ENCODE peak calls at places on chromosomes 12 and 14, in seven cellular contexts. X, J, Y, O, Q, B and P are unnamed samples.

GRCh38 chr14:59511916-59512530 is 27.7 kb downstream of the JKAMP start:
- DNase-seq in X (peak), J (peak), Y (peak), O (no peak), Q (peak), B (no peak), P (peak)

GRCh38 chr14:72708708-72709475 is 185.0 kb downstream of the DPF3 start:
- DNase-seq in X (no peak), J (no peak), Y (no peak), O (peak), Q (no peak), B (no peak), P (peak)

GRCh38 chr14:100535287-100536131 is 51.7 kb downstream of the BEGAIN start:
- DNase-seq in X (peak), J (no peak), Y (no peak), O (no peak), Q (peak), B (no peak), P (peak)

GRCh38 chr14:31556191-31556590 is 5.0 kb upstream of the NUBPL start:
- DNase-seq in X (no peak), J (no peak), Y (no peak), O (no peak), Q (no peak), B (no peak), P (no peak)

GRCh38 chr12:73902270-73902669 is 635.4 kb upstream of the ATXN7L3B start:
- DNase-seq in X (no peak), J (no peak), Y (peak), O (no peak), Q (no peak), B (no peak), P (no peak)

GRCh38 chr14:37464192-37464858 is 130.7 kb downstream of the FOXA1 start:
- DNase-seq in X (no peak), J (no peak), Y (no peak), O (no peak), Q (no peak), B (no peak), P (no peak)

GRCh38 chr12:66014818-66015217 is 115.7 kb downstream of the LLPH start:
- DNase-seq in X (no peak), J (no peak), Y (no peak), O (no peak), Q (no peak), B (no peak), P (no peak)

GRCh38 chr14:103259801-103260628 is 74.0 kb upstream of the EIF5 start:
- DNase-seq in X (peak), J (no peak), Y (peak), O (no peak), Q (no peak), B (peak), P (no peak)

GRCh38 chr12:4089147-4089606 is 184.4 kb upstream of the CCND2 start:
- DNase-seq in X (no peak), J (no peak), Y (no peak), O (no peak), Q (no peak), B (no peak), P (no peak)

GRCh38 chr12:91920276-91920675 is 225.4 kb downstream of the BTG1 start:
- DNase-seq in X (peak), J (no peak), Y (no peak), O (no peak), Q (no peak), B (no peak), P (no peak)

GRCh38 chr12:49877066-49877465 is 26.6 kb downstream of the FAIM2 start:
- DNase-seq in X (no peak), J (no peak), Y (no peak), O (no peak), Q (no peak), B (no peak), P (no peak)

GRCh38 chr12:88944403-88944802 is 364.1 kb upstream of the KITLG start:
- DNase-seq in X (no peak), J (no peak), Y (peak), O (no peak), Q (no peak), B (no peak), P (no peak)

GRCh38 chr14:32306549-32306948 is 22.5 kb upstream of the AKAP6 start:
- DNase-seq in X (no peak), J (no peak), Y (no peak), O (no peak), Q (no peak), B (no peak), P (no peak)

GRCh38 chr12:94790822-94791221 is 140.5 kb upstream of the TMCC3 start:
- DNase-seq in X (no peak), J (no peak), Y (no peak), O (no peak), Q (no peak), B (no peak), P (no peak)

GRCh38 chr14:27485193-27485592 is 887.4 kb upstream of the NOVA1 start:
- DNase-seq in X (no peak), J (no peak), Y (no peak), O (no peak), Q (no peak), B (no peak), P (no peak)

GRCh38 chr14:54627718-54628345 is 60.9 kb downstream of the SAMD4A start:
- DNase-seq in X (peak), J (no peak), Y (no peak), O (no peak), Q (peak), B (peak), P (no peak)